ENCODE peak calls at places on chromosomes 12 and 14, in four cellular contexts. I, W, E and J are unnamed samples.

GRCh38 chr14:67251573-67252226 is 10.5 kb downstream of the PALS1 start:
- DNase-seq in E (no peak), I (no peak), W (no peak), J (peak)

GRCh38 chr12:31316964-31317363 is 9.0 kb downstream of the SINHCAF start:
- DNase-seq in E (no peak), W (no peak), I (no peak), J (no peak)

GRCh38 chr12:133203344-133204263 is 22.3 kb downstream of the ZNF268 start:
- DNase-seq in E (no peak), W (no peak), I (no peak), J (no peak)

GRCh38 chr12:1532796-1533195 is 61.6 kb downstream of the FBXL14 start:
- DNase-seq in W (no peak), I (no peak), E (no peak), J (no peak)

GRCh38 chr12:22307811-22308210 is 26.7 kb downstream of the ST8SIA1 start:
- DNase-seq in I (no peak), E (no peak), W (no peak), J (peak)

GRCh38 chr12:53701518-53702264 is 25.6 kb downstream of the CALCOCO1 start:
- DNase-seq in W (peak), I (peak), E (peak), J (peak)

GRCh38 chr14:95296595-95297365 is 22.9 kb downstream of the CLMN start:
- DNase-seq in E (no peak), I (no peak), W (no peak), J (no peak)

GRCh38 chr12:120774169-120774916 is 48.7 kb downstream of the ACADS start:
- DNase-seq in I (no peak), W (no peak), E (no peak), J (no peak)

GRCh38 chr12:42161529-42161928 is 16.9 kb upstream of the GXYLT1 start:
- DNase-seq in E (no peak), I (no peak), W (no peak), J (no peak)